ENCODE peak calls at places on chromosomes 1 and 21, in four cellular contexts. G is transverse colon, U is uterus, H is adrenal gland. R is an unnamed sample. For H3K4me1, the result is how much of the 10 kb centered on the place peaks cover.

GRCh38 chr21:34156957-34157356 is 83.6 kb downstream of the MRPS6 start:
- DNase-seq in G (no peak), H (no peak), U (no peak), R (peak)

GRCh38 chr1:201088395-201088794 is 23.8 kb downstream of the CACNA1S start:
- DNase-seq in U (no peak), G (no peak), H (no peak), R (no peak)

GRCh38 chr1:115757286-115757810 is 11.2 kb downstream of the CASQ2 start:
- DNase-seq in G (no peak), U (no peak), H (no peak), R (no peak)

GRCh38 chr1:34408011-34408410 is 231.3 kb downstream of the C1orf94 start:
- DNase-seq in H (no peak), G (no peak), U (no peak), R (no peak)

GRCh38 chr1:225882008-225882698 is at the start of gene TMEM63A:
- DNase-seq in H (peak), G (peak), U (peak), R (peak)

GRCh38 chr1:59574085-59574484 is 240.7 kb upstream of the HOOK1 start:
- DNase-seq in U (no peak), G (no peak), H (no peak), R (no peak)

GRCh38 chr1:155198547-155198906 is 9.2 kb downstream of the THBS3 start:
- DNase-seq in G (no peak), H (no peak), U (no peak), R (peak)

GRCh38 chr1:243261389-243261788 is 5.5 kb downstream of the SDCCAG8 start:
- DNase-seq in H (no peak), G (no peak), U (no peak), R (no peak)

GRCh38 chr1:178019622-178020021 is 49.8 kb upstream of the SEC16B start:
- DNase-seq in U (no peak), G (no peak), H (no peak), R (no peak)

GRCh38 chr1:150555971-150556865 is 7.0 kb downstream of the ADAMTSL4 start:
- DNase-seq in G (peak), U (no peak), H (no peak), R (no peak)

GRCh38 chr1:230407351-230407750 is 18.8 kb downstream of the PGBD5 start:
- DNase-seq in G (no peak), H (no peak), U (no peak), R (no peak)

GRCh38 chr21:25307489-25307888 is 299.8 kb downstream of the MRPL39 start:
- DNase-seq in H (no peak), U (no peak), G (no peak), R (no peak)

GRCh38 chr1:178928985-178929384 is 58.1 kb upstream of the ANGPTL1 start:
- DNase-seq in U (no peak), H (no peak), G (no peak), R (no peak)

GRCh38 chr1:23704834-23705495 is 13.4 kb downstream of the RPL11 start:
- DNase-seq in H (no peak), G (no peak), U (no peak), R (no peak)

GRCh38 chr1:25018878-25019277 is 88.8 kb upstream of the RUNX3 start:
- DNase-seq in G (no peak), H (no peak), U (no peak), R (no peak)

GRCh38 chr1:29136463-29136915 is 12.8 kb upstream of the TMEM200B start:
- DNase-seq in H (peak), G (no peak), U (peak), R (peak)

GRCh38 chr1:183023146-183023600 is at the start of gene LAMC1:
- DNase-seq in U (peak), H (peak), G (peak), R (peak)

GRCh38 chr1:186236921-186237320 is 138.1 kb downstream of the TPR start:
- DNase-seq in H (no peak), G (no peak), U (no peak), R (no peak)

GRCh38 chr1:214588963-214589597 is 13.9 kb upstream of the CENPF start:
- DNase-seq in H (peak), U (no peak), G (no peak), R (no peak)

GRCh38 chr1:177873238-177873637 is 96.6 kb downstream of the SEC16B start:
- DNase-seq in U (no peak), H (no peak), G (no peak), R (no peak)

GRCh38 chr21:39144191-39144590 is 39.1 kb downstream of the PSMG1 start:
- DNase-seq in U (no peak), H (no peak), G (no peak), R (no peak)

GRCh38 chr1:246789454-246790339 is 65.5 kb downstream of the SCCPDH start:
- DNase-seq in G (no peak), U (no peak), H (no peak), R (no peak)

GRCh38 chr1:9440763-9441194 is 98.5 kb upstream of the SLC25A33 start:
- DNase-seq in G (no peak), U (no peak), H (no peak), R (no peak)
- H3K27ac ChIP-seq in G (no peak), U (peak), H (no peak), R (no peak)

DNA sequence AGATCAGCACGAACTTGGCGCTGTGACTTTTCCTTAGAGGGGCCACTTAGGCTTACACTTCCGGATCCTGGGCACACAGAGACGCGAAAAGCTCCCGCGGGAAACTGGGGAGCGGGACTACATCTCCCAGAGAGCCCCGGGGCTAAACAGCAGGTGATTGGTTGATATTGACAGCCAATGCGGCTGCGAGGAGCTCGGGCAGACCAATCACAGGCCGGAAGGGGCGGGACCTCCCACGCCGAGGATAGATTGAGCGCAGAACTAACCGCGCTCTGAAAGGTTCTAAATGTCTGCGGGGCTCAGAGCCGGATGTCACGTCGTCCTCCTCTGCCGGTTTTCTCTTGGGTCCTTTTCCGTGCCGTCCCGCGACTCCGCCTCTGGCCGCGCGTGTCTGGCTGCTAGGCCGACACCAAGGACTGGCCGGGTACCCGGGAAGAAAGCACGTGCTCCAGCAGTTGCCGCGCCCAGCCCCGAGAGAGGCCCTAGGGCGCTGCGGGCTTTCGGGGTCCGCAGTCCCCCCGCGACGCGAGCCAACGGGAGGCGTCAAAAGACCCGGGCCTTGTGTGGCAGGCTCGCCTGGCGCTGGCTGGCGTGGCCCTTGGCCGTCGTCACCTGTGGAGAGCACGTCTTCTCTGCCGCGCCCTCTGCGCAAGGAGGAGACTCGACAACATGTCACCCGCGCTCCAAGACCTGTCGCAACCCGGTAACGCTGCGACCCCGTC is at the start of gene MTR:
- DNase-seq in H (peak), G (peak), U (peak), R (peak)
- H3K4me1 ChIP-seq in H (under half), G (under half), U (under half), R (under half)

GRCh38 chr1:36397378-36398230 is at the start of gene LSM10:
- DNase-seq in U (peak), H (peak), G (peak), R (peak)

GRCh38 chr1:36400825-36401601 is 3.3 kb upstream of the LSM10 start:
- DNase-seq in G (peak), U (peak), H (peak), R (peak)

GRCh38 chr1:36400514-36400824 is 2.8 kb upstream of the LSM10 start:
- DNase-seq in U (no peak), H (no peak), G (no peak), R (no peak)

GRCh38 chr1:36398370-36398977 is 766 bp upstream of the LSM10 start:
- DNase-seq in G (no peak), U (no peak), H (no peak), R (no peak)

DNA sequence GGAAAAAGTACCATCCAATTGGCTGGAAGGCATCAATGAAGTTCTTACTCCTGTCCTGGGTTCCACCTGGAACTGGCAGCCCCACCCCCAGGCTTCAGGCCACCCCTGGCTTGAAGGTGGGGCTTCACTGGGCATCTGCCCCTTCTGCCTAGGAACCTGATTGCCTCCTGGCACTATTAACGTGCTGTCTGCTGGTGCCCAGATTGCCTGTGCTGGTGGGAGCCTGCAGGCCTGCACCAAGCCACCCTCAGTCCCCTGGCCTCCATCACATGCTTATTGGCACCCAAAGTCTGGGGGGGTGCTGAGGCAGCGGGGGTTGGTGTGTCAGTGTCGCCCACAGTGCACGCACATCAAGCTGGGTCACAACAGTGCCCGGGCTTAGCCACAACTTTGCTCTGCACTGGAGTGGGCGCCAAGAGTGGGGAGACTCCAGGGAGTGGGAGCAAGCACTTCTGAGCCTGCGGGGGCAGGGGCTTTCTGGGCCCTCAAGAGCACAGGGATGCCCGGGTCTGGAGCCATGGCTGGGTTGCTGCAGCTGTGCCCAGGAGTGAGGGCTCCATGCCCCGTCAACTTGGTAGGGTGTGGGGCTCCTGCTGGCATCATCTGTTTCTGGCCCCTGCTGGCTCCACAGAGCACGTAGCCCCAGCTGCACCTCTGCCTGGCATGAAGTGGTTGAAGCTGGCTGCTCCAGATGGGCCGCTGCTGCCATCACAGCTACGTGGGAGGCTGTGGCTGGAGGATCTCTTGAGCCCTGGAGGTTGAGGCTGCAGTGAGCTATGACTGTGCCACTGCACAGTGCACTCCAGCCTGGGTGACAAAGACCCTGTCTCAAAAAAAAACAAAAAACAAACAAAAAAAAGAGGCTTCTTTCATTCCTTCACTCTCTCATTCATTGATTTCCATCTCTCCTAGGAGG is 4.2 kb upstream of the LSM10 start:
- DNase-seq in G (peak), U (no peak), H (no peak), R (no peak)
- TF ChIP-seq POLR2A in G (no peak), U (no peak), H (no peak), R (no peak)

DNA sequence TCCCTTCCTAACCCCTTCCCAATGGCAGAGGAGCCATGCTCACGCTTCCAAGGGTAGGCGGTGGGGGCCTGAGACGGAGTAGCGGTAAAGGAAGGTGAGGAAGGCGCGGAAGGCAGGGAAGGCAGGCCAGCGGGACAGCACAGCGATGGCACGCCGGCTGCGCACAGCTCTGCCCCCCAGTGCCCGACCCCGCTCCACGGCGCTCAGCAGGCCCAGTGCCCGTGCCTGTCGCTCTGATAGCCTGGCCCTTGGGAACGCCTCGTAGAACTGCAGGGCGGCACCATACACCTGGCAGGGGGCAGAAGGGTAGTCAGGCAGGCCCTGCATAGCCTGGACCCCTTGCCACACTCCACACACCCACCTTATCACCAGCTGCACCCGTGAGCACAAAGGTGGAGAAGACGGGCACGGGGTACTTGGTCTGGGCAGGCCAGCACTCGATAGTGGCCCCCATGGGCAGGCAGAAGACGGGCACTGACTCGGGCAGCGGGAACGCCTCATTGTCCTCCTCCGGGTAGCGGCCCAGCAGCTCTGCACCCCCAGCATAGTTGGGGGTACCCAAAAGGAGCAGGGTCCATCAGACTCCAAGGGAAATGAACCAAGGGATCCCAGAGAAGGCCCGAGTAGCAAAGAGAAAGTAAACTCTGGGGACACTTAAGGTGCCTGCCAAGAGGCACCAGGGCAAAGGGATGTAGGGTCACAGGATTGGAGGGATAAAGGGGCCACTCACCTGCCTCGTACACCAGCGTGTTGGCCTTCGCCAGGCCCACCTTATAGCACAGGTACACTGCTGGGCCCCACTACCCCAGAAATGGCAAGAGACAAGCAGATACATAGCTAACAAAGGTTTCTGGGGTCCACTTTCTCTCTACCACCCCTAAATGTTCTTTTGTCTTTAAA is 4.4 kb downstream of the DENND4B start:
- DNase-seq in U (no peak), H (no peak), G (no peak), R (peak)
- H3K27ac ChIP-seq in U (no peak), H (no peak), G (no peak), R (no peak)